ENCODE peak calls at places on chromosomes 16 and 17, in six cellular contexts. E is occipital lobe, Q is sigmoid colon, N is hippocampal formation, L is amygdala, A is progenitor cell of endocrine pancreas. K is an unnamed sample.

GRCh38 chr17:77365584-77366186 is 224.9 kb downstream of the SEC14L1 start:
- DNase-seq in E (peak), Q (peak), N (no peak), L (no peak), A (no peak), K (no peak)

GRCh38 chr17:55268649-55269480 is 4.1 kb downstream of the HLF start:
- DNase-seq in E (no peak), Q (no peak), N (no peak), L (no peak), A (no peak), K (no peak)

GRCh38 chr17:58277726-58278595 is 2.8 kb downstream of the MPO start:
- DNase-seq in E (no peak), Q (no peak), N (no peak), L (no peak), A (no peak), K (no peak)

GRCh38 chr17:9911089-9911488 is 6.0 kb upstream of the RCVRN start:
- DNase-seq in E (no peak), Q (no peak), N (no peak), L (no peak), A (no peak), K (no peak)

GRCh38 chr17:52383493-52384100 is 225.1 kb upstream of the CA10 start:
- DNase-seq in E (peak), Q (no peak), N (peak), L (peak), A (peak), K (peak)

GRCh38 chr17:57676543-57676942 is 68.6 kb downstream of the CCDC182 start:
- DNase-seq in E (no peak), Q (no peak), N (no peak), L (no peak), A (no peak), K (no peak)

GRCh38 chr16:57982345-57982744 is 11.4 kb upstream of the CNGB1 start:
- DNase-seq in E (no peak), Q (no peak), N (no peak), L (no peak), A (no peak), K (no peak)

GRCh38 chr16:1979271-1980025 is 1.8 kb downstream of the NOXO1 start:
- DNase-seq in E (no peak), Q (no peak), N (no peak), L (no peak), A (no peak), K (no peak)

GRCh38 chr16:89320717-89321501 is 103.4 kb downstream of the ZNF778 start:
- DNase-seq in E (peak), Q (no peak), N (no peak), L (no peak), A (no peak), K (no peak)

K was measured in HL-60.